ENCODE peak calls at places on chromosome 21, in ten cellular contexts. J is cardiac muscle cell; S is CD4-positive, alpha-beta memory T cell; C is body of pancreas; E is pancreas; H is bronchial epithelial cell; R is NT2/D1; M is OCI-LY7; B is GM06990; Q is tibial artery. T is an unnamed sample.

GRCh38 chr21:21262048-21262447 is 263.8 kb downstream of the NCAM2 start:
- DNase-seq in J (no peak), S (no peak), C (no peak), E (no peak), H (no peak), R (no peak), M (no peak), B (no peak), Q (no peak), T (no peak)

GRCh38 chr21:45356653-45357435 is 48.1 kb upstream of the COL18A1 start:
- DNase-seq in J (no peak), S (no peak), C (no peak), E (no peak), H (no peak), R (no peak), M (no peak), B (no peak), Q (no peak), T (no peak)

GRCh38 chr21:34017127-34017961 is 56.0 kb upstream of the MRPS6 start:
- DNase-seq in J (no peak), S (no peak), C (no peak), E (no peak), H (no peak), R (no peak), M (peak), B (no peak), Q (no peak), T (no peak)

GRCh38 chr21:42543106-42543847 is 29.6 kb downstream of the SLC37A1 start:
- DNase-seq in J (no peak), S (no peak), C (no peak), E (no peak), H (no peak), R (no peak), M (no peak), B (no peak), Q (peak), T (no peak)

GRCh38 chr21:33991091-33991490 is 75.5 kb upstream of the ATP5PO start:
- DNase-seq in J (no peak), S (no peak), C (no peak), E (no peak), H (no peak), R (no peak), M (no peak), B (no peak), Q (no peak), T (no peak)

GRCh38 chr21:46153259-46154154 is 1.9 kb downstream of the FTCD start:
- DNase-seq in J (peak), S (peak), C (peak), E (peak), H (no peak), R (peak), M (peak), B (no peak), Q (peak), T (peak)

GRCh38 chr21:34782666-34783365 is 114.0 kb downstream of the CLIC6 start:
- DNase-seq in J (no peak), S (no peak), C (no peak), E (no peak), H (no peak), R (no peak), M (no peak), B (no peak), Q (no peak), T (no peak)

GRCh38 chr21:34020005-34020847 is 53.2 kb upstream of the MRPS6 start:
- DNase-seq in J (no peak), S (no peak), C (no peak), E (no peak), H (no peak), R (no peak), M (peak), B (peak), Q (no peak), T (no peak)

GRCh38 chr21:44780767-44781459 is 20.7 kb downstream of the UBE2G2 start:
- DNase-seq in J (peak), S (no peak), C (no peak), E (no peak), H (no peak), R (no peak), M (no peak), B (no peak), Q (no peak), T (peak)

GRCh38 chr21:37530901-37531351 is 164.4 kb downstream of the DYRK1A start:
- DNase-seq in J (no peak), S (no peak), C (no peak), E (no peak), H (no peak), R (no peak), M (no peak), B (no peak), Q (no peak), T (no peak)

GRCh38 chr21:43624343-43624742 is 34.9 kb downstream of the HSF2BP start:
- DNase-seq in J (no peak), S (no peak), C (no peak), E (no peak), H (no peak), R (no peak), M (no peak), B (no peak), Q (no peak), T (no peak)

GRCh38 chr21:14877581-14878228 is 187.1 kb downstream of the NRIP1 start:
- DNase-seq in J (no peak), S (no peak), C (no peak), E (no peak), H (peak), R (no peak), M (no peak), B (peak), Q (no peak), T (no peak)

GRCh38 chr21:46428987-46429710 is 29.5 kb upstream of the DIP2A start:
- DNase-seq in J (no peak), S (no peak), C (no peak), E (no peak), H (no peak), R (no peak), M (no peak), B (no peak), Q (no peak), T (no peak)

GRCh38 chr21:46158666-46159300 is 3.4 kb upstream of the FTCD start:
- DNase-seq in J (no peak), S (no peak), C (no peak), E (no peak), H (no peak), R (no peak), M (no peak), B (peak), Q (peak), T (peak)

GRCh38 chr21:44956356-44957046 is 16.7 kb downstream of the SLX9 start:
- DNase-seq in J (no peak), S (no peak), C (no peak), E (no peak), H (no peak), R (no peak), M (no peak), B (no peak), Q (peak), T (no peak)

GRCh38 chr21:22235866-22236590 is 1237.8 kb downstream of the NCAM2 start:
- DNase-seq in J (no peak), S (no peak), C (no peak), E (no peak), H (no peak), R (no peak), M (no peak), B (no peak), Q (no peak), T (no peak)

GRCh38 chr21:34526618-34527290 is 14.7 kb upstream of the KCNE1 start:
- DNase-seq in J (peak), S (peak), C (peak), E (peak), H (peak), R (peak), M (no peak), B (no peak), Q (peak), T (peak)

GRCh38 chr21:24225432-24225831 is 1381.8 kb downstream of the MRPL39 start:
- DNase-seq in J (no peak), S (no peak), C (no peak), E (no peak), H (peak), R (no peak), M (no peak), B (no peak), Q (no peak), T (no peak)

GRCh38 chr21:15210235-15210678 is 145.5 kb upstream of the NRIP1 start:
- DNase-seq in J (no peak), S (no peak), C (peak), E (peak), H (peak), R (no peak), M (no peak), B (no peak), Q (no peak), T (peak)

GRCh38 chr21:32570456-32570855 is 14.9 kb downstream of the TCP10L start:
- DNase-seq in J (no peak), S (peak), C (no peak), E (no peak), H (no peak), R (no peak), M (no peak), B (no peak), Q (no peak), T (no peak)

GRCh38 chr21:32574946-32575925 is 10.1 kb downstream of the TCP10L start:
- DNase-seq in J (no peak), S (no peak), C (no peak), E (no peak), H (no peak), R (no peak), M (no peak), B (no peak), Q (no peak), T (no peak)

GRCh38 chr21:32569261-32570230 is 15.8 kb downstream of the TCP10L start:
- DNase-seq in J (peak), S (peak), C (peak), E (peak), H (peak), R (peak), M (peak), B (peak), Q (peak), T (peak)

GRCh38 chr21:32576011-32576410 is 9.3 kb downstream of the TCP10L start:
- DNase-seq in J (no peak), S (no peak), C (no peak), E (no peak), H (no peak), R (no peak), M (no peak), B (no peak), Q (no peak), T (no peak)

DNA sequence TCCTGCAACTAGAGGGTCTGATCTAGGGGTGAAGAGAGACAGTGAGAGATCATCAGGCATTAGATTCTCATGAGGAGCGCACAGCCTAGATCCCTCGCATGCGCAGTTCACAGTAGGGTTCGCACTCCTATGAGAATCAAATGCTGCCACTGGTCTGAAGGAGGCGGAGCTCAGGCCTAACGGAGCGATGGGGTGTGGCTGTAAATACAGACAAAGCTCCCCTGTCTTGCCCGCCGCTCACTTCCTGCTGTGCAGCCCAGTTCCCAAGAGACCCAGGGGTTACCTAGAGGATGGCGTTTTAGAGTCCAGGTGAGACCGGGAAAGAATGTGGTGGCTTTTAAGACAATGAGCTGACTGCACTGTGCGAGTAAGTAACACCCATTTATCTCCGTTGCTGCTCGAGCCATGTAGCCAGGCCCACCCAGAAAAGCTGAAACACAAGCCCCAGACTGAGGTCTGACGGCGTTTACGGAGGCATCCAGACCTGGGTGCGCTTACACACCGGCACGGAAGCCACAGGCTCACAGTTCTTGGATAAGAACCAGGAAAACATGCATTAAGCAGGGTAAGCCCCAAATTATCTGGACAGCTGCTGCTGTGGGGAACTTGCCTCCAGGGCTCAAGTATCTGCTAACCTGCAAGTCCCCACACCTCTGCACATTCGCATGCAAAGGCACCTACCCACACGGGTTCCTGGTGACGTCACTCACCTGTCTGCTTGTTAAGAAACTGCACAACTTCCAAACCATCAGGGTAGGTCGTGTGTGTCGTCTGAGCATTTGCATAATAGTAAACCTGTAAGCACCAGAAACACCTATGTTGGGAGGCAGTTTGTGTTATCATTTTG is 12.5 kb downstream of the TCP10L start:
- DNase-seq in J (no peak), S (no peak), C (peak), E (peak), H (peak), R (no peak), M (peak), B (no peak), Q (no peak), T (no peak)
- H3K4me3 ChIP-seq in J (no peak), S (no peak), C (no peak), E (no peak), H (peak), R (no peak), M (no peak), B (no peak), Q (no peak), T (no peak)

GRCh38 chr21:36210779-36211659 is 54.4 kb downstream of the DOP1B start:
- DNase-seq in J (no peak), S (no peak), C (no peak), E (no peak), H (no peak), R (peak), M (no peak), B (no peak), Q (no peak), T (no peak)
- H3K4me3 ChIP-seq in J (no peak), S (no peak), C (no peak), E (no peak), H (no peak), R (no peak), M (no peak), B (no peak), Q (no peak), T (no peak)

GRCh38 chr21:29277442-29277841 is 21.3 kb upstream of the BACH1 start:
- DNase-seq in J (no peak), S (no peak), C (no peak), E (no peak), H (no peak), R (no peak), M (no peak), B (no peak), Q (no peak), T (no peak)
- H3K4me3 ChIP-seq in J (no peak), S (no peak), C (no peak), E (no peak), H (no peak), R (no peak), M (no peak), B (no peak), Q (no peak), T (no peak)

GRCh38 chr21:38804030-38804616 is 1.6 kb upstream of the ETS2 start:
- DNase-seq in J (no peak), S (no peak), C (no peak), E (no peak), H (no peak), R (no peak), M (no peak), B (no peak), Q (no peak), T (peak)
- H3K4me3 ChIP-seq in J (no peak), S (no peak), C (no peak), E (no peak), H (peak), R (no peak), M (no peak), B (no peak), Q (peak), T (no peak)

T was measured in coronary artery.